ENCODE peak calls at places on chromosomes 4 and X, in four cellular contexts. A is HepG2, S is SK-N-SH treated with all-trans-retinoic acid at 6 μM for 48 hours, U is upper lobe of left lung. D is an unnamed sample.

GRCh38 chrX:39823848-39824247 is 273.9 kb downstream of the BCOR start:
- ATAC-seq in A (no peak), S (no peak), U (no peak), D (no peak)

GRCh38 chr4:102809190-102809589 is 18.2 kb downstream of the UBE2D3 start:
- ATAC-seq in A (no peak), S (peak; percentile 40), U (peak; percentile 70), D (peak; percentile 49)

GRCh38 chr4:88006956-88007303 is 505 bp upstream of the PKD2 start:
- ATAC-seq in A (peak; percentile 13), S (no peak), U (no peak), D (no peak)

GRCh38 chr4:52869196-52869595 is 7.1 kb downstream of the RASL11B start:
- ATAC-seq in A (no peak), S (peak; percentile 53), U (peak; percentile 47), D (no peak)

GRCh38 chr4:47462799-47463234 is 685 bp downstream of the COMMD8 start:
- ATAC-seq in A (peak; percentile 72), S (peak; percentile 43), U (peak; percentile 9), D (no peak)

GRCh38 chr4:143352052-143352451 is 15.4 kb downstream of the GAB1 start:
- ATAC-seq in A (no peak), S (peak; percentile 69), U (no peak), D (no peak)

GRCh38 chr4:712093-712492 is 6.5 kb downstream of the PCGF3 start:
- ATAC-seq in A (no peak), S (no peak), U (no peak), D (no peak)

GRCh38 chrX:85051627-85052026 is 48.0 kb downstream of the APOOL start:
- ATAC-seq in A (no peak), S (no peak), U (no peak), D (no peak)

D was measured in activated T-helper 17 cell treated with anti-CD3 and anti-CD28 coated beads, Interleukin-2, amount 50 U/mL, for 72 hours.